ENCODE peak calls at places on chromosomes 12 and 14, in eight cellular contexts. One of them, this sample, is unnamed.

GRCh38 chr12:99259040-99259934 is 388.3 kb upstream of the GARIN6 start:
- DNase-seq in NB4: peak
- DNase-seq in activated CD8-positive, alpha-beta memory T cell treated with anti-CD3 and anti-CD28 coated beads for 24 hours: no peak
- DNase-seq in activated T-helper 1 cell treated with Interleukin-2 at 50 U/mL for 16 hours: no peak
- DNase-seq in stimulated activated CD4-positive, alpha-beta T cell treated with anti-CD3 and anti-CD28 coated beads, Interleukin-4, amount 100 ng/mL, for 24 hours: no peak
- DNase-seq in endothelial cell: no peak
- DNase-seq in NCI-H1930: no peak
- DNase-seq in lower lobe of right lung: no peak
- DNase-seq in this sample: no peak

GRCh38 chr12:104538056-104538455 is 81.3 kb downstream of the CHST11 start:
- DNase-seq in NB4: no peak
- DNase-seq in activated CD8-positive, alpha-beta memory T cell treated with anti-CD3 and anti-CD28 coated beads for 24 hours: no peak
- DNase-seq in activated T-helper 1 cell treated with Interleukin-2 at 50 U/mL for 16 hours: no peak
- DNase-seq in stimulated activated CD4-positive, alpha-beta T cell treated with anti-CD3 and anti-CD28 coated beads, Interleukin-4, amount 100 ng/mL, for 24 hours: no peak
- DNase-seq in endothelial cell: no peak
- DNase-seq in NCI-H1930: no peak
- DNase-seq in lower lobe of right lung: no peak
- DNase-seq in this sample: no peak

GRCh38 chr14:94411638-94412037 is 23.2 kb upstream of the SERPINA1 start:
- DNase-seq in NB4: no peak
- DNase-seq in activated CD8-positive, alpha-beta memory T cell treated with anti-CD3 and anti-CD28 coated beads for 24 hours: no peak
- DNase-seq in activated T-helper 1 cell treated with Interleukin-2 at 50 U/mL for 16 hours: no peak
- DNase-seq in stimulated activated CD4-positive, alpha-beta T cell treated with anti-CD3 and anti-CD28 coated beads, Interleukin-4, amount 100 ng/mL, for 24 hours: no peak
- DNase-seq in endothelial cell: no peak
- DNase-seq in NCI-H1930: no peak
- DNase-seq in lower lobe of right lung: no peak
- DNase-seq in this sample: no peak

GRCh38 chr12:26987634-26988424 is 26.4 kb downstream of the TM7SF3 start:
- DNase-seq in NB4: peak
- DNase-seq in activated CD8-positive, alpha-beta memory T cell treated with anti-CD3 and anti-CD28 coated beads for 24 hours: no peak
- DNase-seq in activated T-helper 1 cell treated with Interleukin-2 at 50 U/mL for 16 hours: no peak
- DNase-seq in stimulated activated CD4-positive, alpha-beta T cell treated with anti-CD3 and anti-CD28 coated beads, Interleukin-4, amount 100 ng/mL, for 24 hours: no peak
- DNase-seq in endothelial cell: no peak
- DNase-seq in NCI-H1930: no peak
- DNase-seq in lower lobe of right lung: no peak
- DNase-seq in this sample: no peak

GRCh38 chr14:105481886-105482454 is 4.7 kb upstream of the CRIP1 start:
- DNase-seq in NB4: peak
- DNase-seq in activated CD8-positive, alpha-beta memory T cell treated with anti-CD3 and anti-CD28 coated beads for 24 hours: peak
- DNase-seq in activated T-helper 1 cell treated with Interleukin-2 at 50 U/mL for 16 hours: peak
- DNase-seq in stimulated activated CD4-positive, alpha-beta T cell treated with anti-CD3 and anti-CD28 coated beads, Interleukin-4, amount 100 ng/mL, for 24 hours: peak
- DNase-seq in endothelial cell: peak
- DNase-seq in NCI-H1930: peak
- DNase-seq in lower lobe of right lung: peak
- DNase-seq in this sample: peak

GRCh38 chr14:95533822-95534221 is 1.0 kb upstream of the GLRX5 start:
- DNase-seq in NB4: peak
- DNase-seq in activated CD8-positive, alpha-beta memory T cell treated with anti-CD3 and anti-CD28 coated beads for 24 hours: peak
- DNase-seq in activated T-helper 1 cell treated with Interleukin-2 at 50 U/mL for 16 hours: no peak
- DNase-seq in stimulated activated CD4-positive, alpha-beta T cell treated with anti-CD3 and anti-CD28 coated beads, Interleukin-4, amount 100 ng/mL, for 24 hours: no peak
- DNase-seq in endothelial cell: no peak
- DNase-seq in NCI-H1930: no peak
- DNase-seq in lower lobe of right lung: no peak
- DNase-seq in this sample: no peak

GRCh38 chr14:77641534-77642341 is 25.3 kb upstream of the SPTLC2 start:
- DNase-seq in NB4: peak
- DNase-seq in activated CD8-positive, alpha-beta memory T cell treated with anti-CD3 and anti-CD28 coated beads for 24 hours: peak
- DNase-seq in activated T-helper 1 cell treated with Interleukin-2 at 50 U/mL for 16 hours: peak
- DNase-seq in stimulated activated CD4-positive, alpha-beta T cell treated with anti-CD3 and anti-CD28 coated beads, Interleukin-4, amount 100 ng/mL, for 24 hours: peak
- DNase-seq in endothelial cell: no peak
- DNase-seq in NCI-H1930: peak
- DNase-seq in lower lobe of right lung: peak
- DNase-seq in this sample: no peak

GRCh38 chr12:65584041-65584440 is 240.2 kb upstream of the HMGA2 start:
- DNase-seq in NB4: no peak
- DNase-seq in activated CD8-positive, alpha-beta memory T cell treated with anti-CD3 and anti-CD28 coated beads for 24 hours: no peak
- DNase-seq in activated T-helper 1 cell treated with Interleukin-2 at 50 U/mL for 16 hours: no peak
- DNase-seq in stimulated activated CD4-positive, alpha-beta T cell treated with anti-CD3 and anti-CD28 coated beads, Interleukin-4, amount 100 ng/mL, for 24 hours: no peak
- DNase-seq in endothelial cell: no peak
- DNase-seq in NCI-H1930: no peak
- DNase-seq in lower lobe of right lung: no peak
- DNase-seq in this sample: no peak

GRCh38 chr12:83826112-83826511 is 1086.5 kb downstream of the SLC6A15 start:
- DNase-seq in NB4: peak
- DNase-seq in activated CD8-positive, alpha-beta memory T cell treated with anti-CD3 and anti-CD28 coated beads for 24 hours: no peak
- DNase-seq in activated T-helper 1 cell treated with Interleukin-2 at 50 U/mL for 16 hours: no peak
- DNase-seq in stimulated activated CD4-positive, alpha-beta T cell treated with anti-CD3 and anti-CD28 coated beads, Interleukin-4, amount 100 ng/mL, for 24 hours: peak
- DNase-seq in endothelial cell: peak
- DNase-seq in NCI-H1930: no peak
- DNase-seq in lower lobe of right lung: no peak
- DNase-seq in this sample: peak

GRCh38 chr14:21070610-21071224 is 613 bp downstream of the ARHGEF40 start:
- DNase-seq in NB4: peak
- DNase-seq in activated CD8-positive, alpha-beta memory T cell treated with anti-CD3 and anti-CD28 coated beads for 24 hours: peak
- DNase-seq in activated T-helper 1 cell treated with Interleukin-2 at 50 U/mL for 16 hours: no peak
- DNase-seq in stimulated activated CD4-positive, alpha-beta T cell treated with anti-CD3 and anti-CD28 coated beads, Interleukin-4, amount 100 ng/mL, for 24 hours: peak
- DNase-seq in endothelial cell: peak
- DNase-seq in NCI-H1930: no peak
- DNase-seq in lower lobe of right lung: no peak
- DNase-seq in this sample: peak

GRCh38 chr12:88870000-88870737 is 289.9 kb upstream of the KITLG start:
- DNase-seq in NB4: no peak
- DNase-seq in activated CD8-positive, alpha-beta memory T cell treated with anti-CD3 and anti-CD28 coated beads for 24 hours: no peak
- DNase-seq in activated T-helper 1 cell treated with Interleukin-2 at 50 U/mL for 16 hours: no peak
- DNase-seq in stimulated activated CD4-positive, alpha-beta T cell treated with anti-CD3 and anti-CD28 coated beads, Interleukin-4, amount 100 ng/mL, for 24 hours: no peak
- DNase-seq in endothelial cell: no peak
- DNase-seq in NCI-H1930: no peak
- DNase-seq in lower lobe of right lung: no peak
- DNase-seq in this sample: no peak

This sample was measured in HuH-7.